ENCODE peak calls at places on chromosomes 3 and 15, in four cellular contexts. One of them, this sample, is unnamed.

GRCh38 chr3:53630547-53630946 is 136.1 kb downstream of the CACNA1D start:
- DNase-seq in GM12878: no peak
- DNase-seq in SK-N-SH: no peak
- DNase-seq in K562: no peak
- DNase-seq in this sample: no peak

GRCh38 chr15:46386356-46386755 is 751.5 kb downstream of the SQOR start:
- DNase-seq in SK-N-SH: no peak
- DNase-seq in GM12878: no peak
- DNase-seq in K562: no peak
- DNase-seq in this sample: no peak

GRCh38 chr3:187758318-187758717 is 13.1 kb upstream of the BCL6 start:
- DNase-seq in GM12878: no peak
- DNase-seq in K562: no peak
- DNase-seq in SK-N-SH: no peak
- DNase-seq in this sample: no peak

GRCh38 chr15:39756806-39757522 is 25.7 kb downstream of the FSIP1 start:
- DNase-seq in K562: peak
- DNase-seq in SK-N-SH: no peak
- DNase-seq in GM12878: no peak
- DNase-seq in this sample: no peak

GRCh38 chr15:71296032-71296686 is 180.9 kb downstream of the THSD4 start:
- DNase-seq in SK-N-SH: no peak
- DNase-seq in K562: no peak
- DNase-seq in GM12878: no peak
- DNase-seq in this sample: no peak

GRCh38 chr3:146403792-146404191 is 65.6 kb downstream of the PLSCR2 start:
- DNase-seq in SK-N-SH: no peak
- DNase-seq in GM12878: no peak
- DNase-seq in K562: no peak
- DNase-seq in this sample: no peak

GRCh38 chr3:100401674-100402036 is 316 bp downstream of the LNP1 start:
- DNase-seq in SK-N-SH: peak
- DNase-seq in K562: no peak
- DNase-seq in GM12878: no peak
- DNase-seq in this sample: no peak

GRCh38 chr3:60752800-60753199 is 498.5 kb downstream of the FHIT start:
- DNase-seq in K562: no peak
- DNase-seq in SK-N-SH: no peak
- DNase-seq in GM12878: no peak
- DNase-seq in this sample: no peak

GRCh38 chr15:80608688-80609087 is 86.4 kb upstream of the ABHD17C start:
- DNase-seq in SK-N-SH: no peak
- DNase-seq in GM12878: no peak
- DNase-seq in K562: no peak
- DNase-seq in this sample: peak

GRCh38 chr3:46989146-46989810 is 9.8 kb downstream of the NBEAL2 start:
- DNase-seq in K562: peak
- DNase-seq in GM12878: no peak
- DNase-seq in SK-N-SH: no peak
- DNase-seq in this sample: no peak
- TF ChIP-seq RAD21 in K562: no peak
- TF ChIP-seq RAD21 in GM12878: no peak
- TF ChIP-seq RAD21 in SK-N-SH: no peak
- TF ChIP-seq RAD21 in this sample: no peak

DNA sequence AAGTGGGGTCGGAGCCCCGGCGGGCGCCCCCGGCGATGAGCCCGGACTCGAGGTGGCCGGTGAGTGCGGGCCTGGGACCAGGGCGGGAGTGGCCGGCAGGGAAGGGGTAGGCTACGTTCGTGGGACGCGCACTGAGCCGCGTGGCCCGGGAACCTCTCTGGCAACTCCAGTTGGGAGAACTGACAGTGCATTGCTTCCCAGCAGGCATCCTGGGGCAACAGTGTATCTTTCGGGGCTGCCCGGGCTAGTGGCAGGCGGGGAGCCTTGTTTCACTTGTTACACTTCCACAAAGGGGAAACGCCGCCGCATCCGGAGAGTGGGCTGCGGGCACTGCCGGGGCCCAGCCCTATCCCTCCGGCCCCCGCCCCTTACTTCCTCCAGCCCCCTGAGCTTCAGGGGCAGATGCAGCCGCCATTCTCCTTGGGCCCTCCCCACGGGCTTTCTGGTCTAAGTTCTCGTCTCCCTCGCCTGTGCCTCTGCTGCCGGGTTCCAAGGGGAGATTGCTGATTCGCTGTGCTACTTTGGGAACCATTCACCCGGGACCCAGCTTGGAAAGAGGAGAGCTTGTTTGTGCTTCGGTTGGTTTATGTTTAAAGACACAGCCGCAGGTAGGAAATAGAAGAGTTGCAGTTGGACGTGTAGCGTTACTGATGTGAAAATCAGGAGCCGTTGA is 681 bp downstream of the BRPF1 start:
- DNase-seq in K562: peak
- DNase-seq in SK-N-SH: no peak
- DNase-seq in GM12878: no peak
- DNase-seq in this sample: no peak
- TF ChIP-seq NRF1 in K562: no peak
- TF ChIP-seq NRF1 in SK-N-SH: no peak
- TF ChIP-seq NRF1 in GM12878: no peak
- TF ChIP-seq NRF1 in this sample: no peak

DNA sequence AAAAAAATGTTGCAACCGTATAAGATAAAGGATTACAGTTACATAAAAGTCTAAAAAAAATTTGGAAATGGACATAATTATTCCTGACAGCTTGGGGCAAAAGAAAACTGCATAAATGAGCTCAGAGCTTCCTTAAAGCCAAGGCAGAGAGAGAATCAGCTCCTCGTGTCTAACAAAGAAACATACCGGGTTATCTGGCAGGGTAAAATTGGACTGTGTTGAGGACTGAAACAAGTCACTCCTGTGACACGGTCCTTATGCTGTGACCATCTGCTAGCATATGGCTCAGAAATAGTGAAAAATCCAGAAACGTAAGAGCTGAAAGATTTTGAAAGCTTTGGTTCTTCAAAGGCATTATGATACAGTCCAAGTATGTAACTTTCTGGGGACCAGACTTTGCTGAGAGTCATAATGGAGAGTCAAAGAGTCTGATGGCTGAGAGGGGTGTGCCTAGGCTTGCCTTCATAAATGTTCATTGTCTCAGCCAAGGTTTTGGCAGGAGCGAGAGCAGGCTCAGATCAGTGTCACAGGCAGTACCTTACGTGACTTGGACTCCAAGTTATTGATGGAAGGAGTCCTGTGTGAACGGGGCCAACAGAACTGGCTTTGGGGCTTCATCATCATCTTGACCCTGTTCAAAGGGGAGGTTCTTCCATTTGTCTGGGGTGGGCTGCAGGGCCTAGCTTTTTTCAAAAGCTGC is 12.5 kb downstream of the MAP6D1 start:
- DNase-seq in K562: no peak
- DNase-seq in GM12878: no peak
- DNase-seq in SK-N-SH: no peak
- DNase-seq in this sample: no peak
- TF ChIP-seq RAD21 in K562: no peak
- TF ChIP-seq RAD21 in GM12878: no peak
- TF ChIP-seq RAD21 in SK-N-SH: no peak
- TF ChIP-seq RAD21 in this sample: no peak

GRCh38 chr3:30353711-30354467 is 252.5 kb upstream of the TGFBR2 start:
- DNase-seq in GM12878: peak
- DNase-seq in SK-N-SH: no peak
- DNase-seq in K562: no peak
- DNase-seq in this sample: no peak
- TF ChIP-seq NRF1 in GM12878: no peak
- TF ChIP-seq NRF1 in SK-N-SH: no peak
- TF ChIP-seq NRF1 in K562: no peak
- TF ChIP-seq NRF1 in this sample: no peak

GRCh38 chr15:99987119-99987506 is 253.9 kb upstream of the LYSMD4 start:
- DNase-seq in SK-N-SH: no peak
- DNase-seq in K562: no peak
- DNase-seq in GM12878: no peak
- DNase-seq in this sample: no peak
- TF ChIP-seq RAD21 in SK-N-SH: no peak
- TF ChIP-seq RAD21 in K562: no peak
- TF ChIP-seq RAD21 in GM12878: no peak
- TF ChIP-seq RAD21 in this sample: no peak

DNA sequence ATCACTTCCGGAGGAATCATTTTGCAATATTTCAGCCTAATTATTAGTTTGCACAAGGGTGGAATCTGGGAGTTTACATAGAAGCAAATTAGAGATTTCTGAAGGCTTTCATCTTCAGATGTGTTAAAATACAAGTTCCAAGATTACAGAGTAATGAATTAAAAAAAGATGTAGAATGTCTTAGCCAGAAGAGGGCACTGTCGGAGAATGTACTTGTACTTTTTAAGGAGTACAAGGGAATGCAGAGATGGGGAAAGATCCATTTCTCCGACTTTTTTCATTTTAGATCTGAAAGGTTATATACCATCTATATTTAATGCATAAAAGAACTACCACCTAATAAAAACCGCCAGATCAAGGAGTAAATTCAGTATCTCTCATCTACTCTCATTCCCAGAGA is 43.1 kb upstream of the WDR5B start:
- DNase-seq in SK-N-SH: no peak
- DNase-seq in K562: no peak
- DNase-seq in GM12878: no peak
- DNase-seq in this sample: no peak
- TF ChIP-seq NRF1 in SK-N-SH: no peak
- TF ChIP-seq NRF1 in K562: no peak
- TF ChIP-seq NRF1 in GM12878: no peak
- TF ChIP-seq NRF1 in this sample: no peak